ENCODE peak calls at places on chromosomes 1 and 21, in four cellular contexts. One of them, this sample, is unnamed. For H3K27me3, the result is how much of the 10 kb centered on the place peaks cover.

GRCh38 chr21:24110846-24111245 is 1496.4 kb downstream of the MRPL39 start:
- DNase-seq in cardiac muscle cell: no peak
- DNase-seq in brain microvascular endothelial cell: no peak
- DNase-seq in osteoblast: no peak
- DNase-seq in this sample: no peak

GRCh38 chr1:154609398-154610380 is 1.7 kb upstream of the ADAR start:
- DNase-seq in cardiac muscle cell: no peak
- DNase-seq in brain microvascular endothelial cell: no peak
- DNase-seq in osteoblast: no peak
- DNase-seq in this sample: no peak

GRCh38 chr21:38228115-38228514 is 28.7 kb upstream of the KCNJ15 start:
- DNase-seq in cardiac muscle cell: no peak
- DNase-seq in brain microvascular endothelial cell: no peak
- DNase-seq in osteoblast: no peak
- DNase-seq in this sample: no peak

GRCh38 chr1:172246521-172247390 is 173.7 kb upstream of the C1orf105 start:
- DNase-seq in cardiac muscle cell: no peak
- DNase-seq in brain microvascular endothelial cell: no peak
- DNase-seq in osteoblast: peak
- DNase-seq in this sample: no peak

GRCh38 chr1:61742620-61743431 is 546 bp downstream of the PATJ start:
- DNase-seq in cardiac muscle cell: peak
- DNase-seq in brain microvascular endothelial cell: no peak
- DNase-seq in osteoblast: peak
- DNase-seq in this sample: peak

GRCh38 chr1:7207875-7208646 is 422.8 kb downstream of the CAMTA1 start:
- DNase-seq in cardiac muscle cell: peak
- DNase-seq in brain microvascular endothelial cell: peak
- DNase-seq in osteoblast: peak
- DNase-seq in this sample: no peak

GRCh38 chr1:95003433-95003738 is 69.4 kb downstream of the ALG14 start:
- DNase-seq in cardiac muscle cell: no peak
- DNase-seq in brain microvascular endothelial cell: no peak
- DNase-seq in osteoblast: no peak
- DNase-seq in this sample: no peak

GRCh38 chr1:160122978-160123495 is 7.5 kb downstream of the ATP1A2 start:
- DNase-seq in cardiac muscle cell: no peak
- DNase-seq in brain microvascular endothelial cell: no peak
- DNase-seq in osteoblast: no peak
- DNase-seq in this sample: no peak

GRCh38 chr1:62295921-62296451 is 23.2 kb downstream of the KANK4 start:
- DNase-seq in cardiac muscle cell: peak
- DNase-seq in brain microvascular endothelial cell: peak
- DNase-seq in osteoblast: no peak
- DNase-seq in this sample: no peak

GRCh38 chr1:234881893-234882771 is 246.5 kb downstream of the TOMM20 start:
- DNase-seq in cardiac muscle cell: no peak
- DNase-seq in brain microvascular endothelial cell: no peak
- DNase-seq in osteoblast: no peak
- DNase-seq in this sample: no peak

GRCh38 chr1:58936973-58937372 is 153.1 kb upstream of the JUN start:
- DNase-seq in cardiac muscle cell: no peak
- DNase-seq in brain microvascular endothelial cell: no peak
- DNase-seq in osteoblast: no peak
- DNase-seq in this sample: no peak

GRCh38 chr1:118948351-118948750 is 39.8 kb downstream of the TBX15 start:
- DNase-seq in cardiac muscle cell: no peak
- DNase-seq in brain microvascular endothelial cell: no peak
- DNase-seq in osteoblast: no peak
- DNase-seq in this sample: no peak

GRCh38 chr1:37475380-37476086 is 1.2 kb downstream of the ZC3H12A start:
- DNase-seq in cardiac muscle cell: no peak
- DNase-seq in brain microvascular endothelial cell: no peak
- DNase-seq in osteoblast: peak
- DNase-seq in this sample: peak

GRCh38 chr1:80218112-80218511 is 1211.6 kb upstream of the ADGRL4 start:
- DNase-seq in cardiac muscle cell: peak
- DNase-seq in brain microvascular endothelial cell: peak
- DNase-seq in osteoblast: peak
- DNase-seq in this sample: no peak

GRCh38 chr1:25698252-25698651 is 81.7 kb downstream of the MAN1C1 start:
- DNase-seq in cardiac muscle cell: no peak
- DNase-seq in brain microvascular endothelial cell: peak
- DNase-seq in osteoblast: peak
- DNase-seq in this sample: no peak

GRCh38 chr1:177786346-177786745 is 183.5 kb downstream of the SEC16B start:
- DNase-seq in cardiac muscle cell: no peak
- DNase-seq in brain microvascular endothelial cell: no peak
- DNase-seq in osteoblast: no peak
- DNase-seq in this sample: no peak

GRCh38 chr1:230196077-230196476 is 129.0 kb downstream of the GALNT2 start:
- DNase-seq in cardiac muscle cell: no peak
- DNase-seq in brain microvascular endothelial cell: no peak
- DNase-seq in osteoblast: peak
- DNase-seq in this sample: no peak

GRCh38 chr1:151312439-151313225 is 14.6 kb downstream of the PI4KB start:
- DNase-seq in cardiac muscle cell: no peak
- DNase-seq in brain microvascular endothelial cell: peak
- DNase-seq in osteoblast: peak
- DNase-seq in this sample: no peak

GRCh38 chr1:69671363-69672010 is 103.8 kb downstream of the LRRC7 start:
- DNase-seq in cardiac muscle cell: no peak
- DNase-seq in brain microvascular endothelial cell: peak
- DNase-seq in osteoblast: no peak
- DNase-seq in this sample: no peak

GRCh38 chr1:53090227-53091147 is 28.5 kb downstream of the PODN start:
- DNase-seq in cardiac muscle cell: no peak
- DNase-seq in brain microvascular endothelial cell: no peak
- DNase-seq in osteoblast: peak
- DNase-seq in this sample: peak

GRCh38 chr1:224182866-224183590 is at the start of gene DEGS1:
- DNase-seq in cardiac muscle cell: peak
- DNase-seq in brain microvascular endothelial cell: peak
- DNase-seq in osteoblast: peak
- DNase-seq in this sample: peak

GRCh38 chr1:52676249-52676903 is 21.8 kb downstream of the COA7 start:
- DNase-seq in cardiac muscle cell: peak
- DNase-seq in brain microvascular endothelial cell: no peak
- DNase-seq in osteoblast: peak
- DNase-seq in this sample: peak

GRCh38 chr1:230977781-230978490 is 725 bp downstream of the TTC13 start:
- DNase-seq in cardiac muscle cell: peak
- DNase-seq in brain microvascular endothelial cell: no peak
- DNase-seq in osteoblast: peak
- DNase-seq in this sample: peak

GRCh38 chr1:204696606-204697005 is 11.1 kb upstream of the LRRN2 start:
- DNase-seq in cardiac muscle cell: no peak
- DNase-seq in brain microvascular endothelial cell: no peak
- DNase-seq in osteoblast: peak
- DNase-seq in this sample: no peak
- H3K27me3 ChIP-seq in cardiac muscle cell: under half
- H3K27me3 ChIP-seq in brain microvascular endothelial cell: under half
- H3K27me3 ChIP-seq in osteoblast: half or more
- H3K27me3 ChIP-seq in this sample: under half

GRCh38 chr21:33028759-33029511 is 3.2 kb downstream of the OLIG2 start:
- DNase-seq in cardiac muscle cell: peak
- DNase-seq in brain microvascular endothelial cell: no peak
- DNase-seq in osteoblast: peak
- DNase-seq in this sample: no peak

GRCh38 chr21:33027401-33028185 is 1.9 kb downstream of the OLIG2 start:
- DNase-seq in cardiac muscle cell: no peak
- DNase-seq in brain microvascular endothelial cell: no peak
- DNase-seq in osteoblast: peak
- DNase-seq in this sample: no peak

GRCh38 chr21:33029512-33029921 is 3.8 kb downstream of the OLIG2 start:
- DNase-seq in cardiac muscle cell: no peak
- DNase-seq in brain microvascular endothelial cell: no peak
- DNase-seq in osteoblast: no peak
- DNase-seq in this sample: no peak

GRCh38 chr21:33026878-33027400 is 1.2 kb downstream of the OLIG2 start:
- DNase-seq in cardiac muscle cell: no peak
- DNase-seq in brain microvascular endothelial cell: no peak
- DNase-seq in osteoblast: peak
- DNase-seq in this sample: no peak

GRCh38 chr21:33028271-33028670 is 2.5 kb downstream of the OLIG2 start:
- DNase-seq in cardiac muscle cell: no peak
- DNase-seq in brain microvascular endothelial cell: no peak
- DNase-seq in osteoblast: peak
- DNase-seq in this sample: no peak
- H3K27me3 ChIP-seq in cardiac muscle cell: half or more
- H3K27me3 ChIP-seq in brain microvascular endothelial cell: half or more
- H3K27me3 ChIP-seq in osteoblast: half or more
- H3K27me3 ChIP-seq in this sample: half or more

DNA sequence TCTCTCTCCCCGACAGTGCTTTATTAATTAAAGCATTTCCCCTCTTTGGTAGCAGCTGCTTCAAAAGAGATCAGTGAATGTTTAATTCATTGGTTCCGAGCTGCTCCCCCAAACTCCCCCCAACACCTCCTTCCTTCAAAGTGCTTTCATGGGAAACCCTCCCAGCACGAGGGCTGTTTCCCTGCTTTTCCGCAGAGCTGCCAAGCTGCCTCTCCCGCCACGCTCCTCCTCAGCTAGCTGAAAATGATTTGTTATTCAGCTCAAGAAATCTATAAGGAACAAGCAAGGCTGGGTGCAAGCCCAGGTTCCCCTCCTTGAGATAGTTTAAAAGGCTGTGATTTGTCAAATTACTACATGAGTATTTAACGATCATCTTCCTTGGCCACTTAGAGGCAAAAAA is 39.9 kb upstream of the DISP3 start:
- DNase-seq in cardiac muscle cell: no peak
- DNase-seq in brain microvascular endothelial cell: no peak
- DNase-seq in osteoblast: no peak
- DNase-seq in this sample: no peak
- H3K27me3 ChIP-seq in cardiac muscle cell: under half
- H3K27me3 ChIP-seq in brain microvascular endothelial cell: under half
- H3K27me3 ChIP-seq in osteoblast: under half
- H3K27me3 ChIP-seq in this sample: under half

GRCh38 chr21:44547656-44548331 is 3.5 kb downstream of the KRTAP10-2 start:
- DNase-seq in cardiac muscle cell: no peak
- DNase-seq in brain microvascular endothelial cell: no peak
- DNase-seq in osteoblast: peak
- DNase-seq in this sample: no peak
- H3K27me3 ChIP-seq in cardiac muscle cell: under half
- H3K27me3 ChIP-seq in brain microvascular endothelial cell: under half
- H3K27me3 ChIP-seq in osteoblast: under half
- H3K27me3 ChIP-seq in this sample: half or more

DNA sequence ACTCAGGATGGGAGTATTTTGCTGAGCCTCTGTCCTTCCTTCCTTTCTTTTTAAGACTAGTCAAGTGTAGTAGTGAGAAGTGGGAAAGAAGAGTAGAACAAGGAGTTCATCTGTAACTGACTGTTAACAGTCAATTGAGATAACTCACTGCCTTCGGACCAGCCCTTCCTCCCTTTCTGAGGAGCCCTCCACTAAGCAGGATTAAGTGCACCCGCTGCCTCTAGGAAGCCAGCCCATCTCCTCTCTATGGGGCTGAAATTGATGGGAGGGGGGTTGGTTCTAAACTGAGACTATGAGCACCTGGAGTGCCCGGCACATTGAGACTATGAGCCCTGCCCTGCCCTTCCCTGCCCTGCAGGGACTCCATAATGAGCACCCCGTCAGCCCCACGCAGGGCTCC is 72.7 kb upstream of the TINAGL1 start:
- DNase-seq in cardiac muscle cell: no peak
- DNase-seq in brain microvascular endothelial cell: no peak
- DNase-seq in osteoblast: peak
- DNase-seq in this sample: no peak
- H3K27me3 ChIP-seq in cardiac muscle cell: under half
- H3K27me3 ChIP-seq in brain microvascular endothelial cell: under half
- H3K27me3 ChIP-seq in osteoblast: half or more
- H3K27me3 ChIP-seq in this sample: under half

DNA sequence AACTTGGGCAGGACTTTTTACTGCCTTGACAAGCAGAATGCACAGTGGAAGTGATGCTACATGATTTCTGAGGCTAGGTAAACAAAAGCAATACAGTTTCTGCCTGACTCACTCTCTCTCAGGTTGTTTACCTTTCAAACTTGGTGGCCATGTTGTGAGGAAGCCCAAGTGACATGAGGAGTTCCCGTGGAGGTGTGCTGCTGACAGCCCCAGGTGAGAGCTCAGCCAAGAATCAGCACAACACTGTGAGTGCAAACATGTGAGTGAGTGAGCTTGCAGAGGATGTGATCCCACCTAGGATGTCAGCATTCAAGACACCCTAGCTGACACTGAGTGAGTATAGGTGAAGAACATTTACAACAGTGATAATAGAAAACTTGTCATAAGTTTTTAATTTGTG is 71.1 kb upstream of the IFNAR2 start:
- DNase-seq in cardiac muscle cell: no peak
- DNase-seq in brain microvascular endothelial cell: no peak
- DNase-seq in osteoblast: no peak
- DNase-seq in this sample: no peak
- H3K27me3 ChIP-seq in cardiac muscle cell: under half
- H3K27me3 ChIP-seq in brain microvascular endothelial cell: under half
- H3K27me3 ChIP-seq in osteoblast: under half
- H3K27me3 ChIP-seq in this sample: under half

DNA sequence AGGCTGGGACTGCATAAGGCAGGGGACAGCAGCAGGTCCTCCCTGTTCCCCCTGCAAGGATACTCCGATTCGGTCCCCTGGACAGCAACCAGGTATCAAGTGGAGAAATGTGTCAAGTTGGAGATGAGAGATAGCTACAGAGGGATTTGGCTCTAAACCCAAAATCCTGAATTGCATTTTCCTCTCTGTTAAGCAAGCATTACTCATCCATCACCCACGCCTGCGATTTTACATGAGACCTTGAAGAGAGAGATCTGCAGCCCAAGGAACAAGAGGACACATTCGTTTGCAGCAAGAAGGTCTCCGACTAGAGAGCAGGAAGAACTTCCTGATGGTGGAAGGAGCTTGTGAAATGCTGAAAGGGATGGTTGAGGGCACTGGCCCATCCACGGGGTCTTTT is 21.9 kb downstream of the SYT2 start:
- DNase-seq in cardiac muscle cell: peak
- DNase-seq in brain microvascular endothelial cell: no peak
- DNase-seq in osteoblast: no peak
- DNase-seq in this sample: no peak
- H3K27me3 ChIP-seq in cardiac muscle cell: under half
- H3K27me3 ChIP-seq in brain microvascular endothelial cell: under half
- H3K27me3 ChIP-seq in osteoblast: under half
- H3K27me3 ChIP-seq in this sample: under half

GRCh38 chr1:236394905-236395779 is 1.1 kb downstream of the EDARADD start:
- DNase-seq in cardiac muscle cell: peak
- DNase-seq in brain microvascular endothelial cell: no peak
- DNase-seq in osteoblast: peak
- DNase-seq in this sample: no peak

GRCh38 chr1:236395780-236396664 is 1.9 kb downstream of the EDARADD start:
- DNase-seq in cardiac muscle cell: no peak
- DNase-seq in brain microvascular endothelial cell: no peak
- DNase-seq in osteoblast: peak
- DNase-seq in this sample: no peak

GRCh38 chr1:236398538-236398937 is 4.5 kb downstream of the EDARADD start:
- DNase-seq in cardiac muscle cell: no peak
- DNase-seq in brain microvascular endothelial cell: no peak
- DNase-seq in osteoblast: no peak
- DNase-seq in this sample: no peak

GRCh38 chr1:236397173-236397759 is 3.2 kb downstream of the EDARADD start:
- DNase-seq in cardiac muscle cell: peak
- DNase-seq in brain microvascular endothelial cell: no peak
- DNase-seq in osteoblast: no peak
- DNase-seq in this sample: no peak

GRCh38 chr1:236396665-236397043 is 2.6 kb downstream of the EDARADD start:
- DNase-seq in cardiac muscle cell: no peak
- DNase-seq in brain microvascular endothelial cell: no peak
- DNase-seq in osteoblast: no peak
- DNase-seq in this sample: no peak
- H3K27me3 ChIP-seq in cardiac muscle cell: under half
- H3K27me3 ChIP-seq in brain microvascular endothelial cell: under half
- H3K27me3 ChIP-seq in osteoblast: under half
- H3K27me3 ChIP-seq in this sample: under half